ENCODE peak calls at places on chromosome 4, in four cellular contexts. U, N, R and F are unnamed samples.

GRCh38 chr4:57103051-57103450 is 7.1 kb downstream of the IGFBP7 start:
- DNase-seq in R (peak; percentile 57), N (peak; percentile 54), U (no peak), F (no peak)

GRCh38 chr4:156378053-156378665 is 424.5 kb upstream of the CTSO start:
- DNase-seq in U (no peak), R (no peak), N (peak; percentile 73), F (no peak)

GRCh38 chr4:54687887-54688841 is 30.4 kb downstream of the KIT start:
- DNase-seq in N (peak; percentile 17), R (no peak), U (no peak), F (no peak)

GRCh38 chr4:185805979-185806378 is 6.0 kb downstream of the SORBS2 start:
- DNase-seq in R (no peak), N (no peak), U (no peak), F (no peak)

GRCh38 chr4:123705419-123705818 is 308.8 kb downstream of the SPRY1 start:
- DNase-seq in U (no peak), N (no peak), R (no peak), F (no peak)

GRCh38 chr4:82898322-82899243 is 2.0 kb upstream of the THAP9 start:
- DNase-seq in R (no peak), U (no peak), N (peak; percentile 91), F (no peak)

GRCh38 chr4:142875117-142875516 is 29.0 kb upstream of the INPP4B start:
- DNase-seq in N (no peak), U (no peak), R (no peak), F (no peak)

GRCh38 chr4:20019310-20020015 is 232.2 kb upstream of the SLIT2 start:
- DNase-seq in R (no peak), N (no peak), U (no peak), F (no peak)

GRCh38 chr4:63814171-63814964 is 594.9 kb downstream of the TECRL start:
- DNase-seq in N (no peak), R (peak; percentile 38), U (peak; percentile 61), F (no peak)

GRCh38 chr4:152309418-152309817 is 226.5 kb downstream of the FBXW7 start:
- DNase-seq in N (no peak), R (no peak), U (no peak), F (no peak)

GRCh38 chr4:2823671-2824328 is 19.8 kb upstream of the ADD1 start:
- DNase-seq in R (peak; percentile 40), U (peak; percentile 86), N (no peak), F (no peak)

GRCh38 chr4:2064276-2064991 is 5.3 kb downstream of the NAT8L start:
- DNase-seq in R (no peak), U (no peak), N (no peak), F (peak; percentile 75)

GRCh38 chr4:163191999-163192398 is 25.3 kb upstream of the NAF1 start:
- DNase-seq in N (peak; percentile 30), R (no peak), U (no peak), F (no peak)

GRCh38 chr4:148425327-148426110 is 16.7 kb downstream of the NR3C2 start:
- DNase-seq in U (no peak), R (no peak), N (no peak), F (no peak)

GRCh38 chr4:20462426-20463175 is 210.9 kb downstream of the SLIT2 start:
- DNase-seq in R (no peak), U (no peak), N (peak; percentile 65), F (no peak)

GRCh38 chr4:170271723-170272122 is 182.0 kb upstream of the AADAT start:
- DNase-seq in R (no peak), U (no peak), N (peak; percentile 11), F (no peak)

GRCh38 chr4:118281611-118282442 is 71.0 kb downstream of the PRSS12 start:
- DNase-seq in N (peak; percentile 62), R (peak; percentile 52), U (no peak), F (no peak)

GRCh38 chr4:40915318-40916217 is 165.8 kb downstream of the NSUN7 start:
- DNase-seq in U (peak; percentile 81), R (no peak), N (no peak), F (no peak)

GRCh38 chr4:81353861-81354260 is 117.8 kb downstream of the RASGEF1B start:
- DNase-seq in R (no peak), U (no peak), N (peak; percentile 16), F (no peak)

DNA sequence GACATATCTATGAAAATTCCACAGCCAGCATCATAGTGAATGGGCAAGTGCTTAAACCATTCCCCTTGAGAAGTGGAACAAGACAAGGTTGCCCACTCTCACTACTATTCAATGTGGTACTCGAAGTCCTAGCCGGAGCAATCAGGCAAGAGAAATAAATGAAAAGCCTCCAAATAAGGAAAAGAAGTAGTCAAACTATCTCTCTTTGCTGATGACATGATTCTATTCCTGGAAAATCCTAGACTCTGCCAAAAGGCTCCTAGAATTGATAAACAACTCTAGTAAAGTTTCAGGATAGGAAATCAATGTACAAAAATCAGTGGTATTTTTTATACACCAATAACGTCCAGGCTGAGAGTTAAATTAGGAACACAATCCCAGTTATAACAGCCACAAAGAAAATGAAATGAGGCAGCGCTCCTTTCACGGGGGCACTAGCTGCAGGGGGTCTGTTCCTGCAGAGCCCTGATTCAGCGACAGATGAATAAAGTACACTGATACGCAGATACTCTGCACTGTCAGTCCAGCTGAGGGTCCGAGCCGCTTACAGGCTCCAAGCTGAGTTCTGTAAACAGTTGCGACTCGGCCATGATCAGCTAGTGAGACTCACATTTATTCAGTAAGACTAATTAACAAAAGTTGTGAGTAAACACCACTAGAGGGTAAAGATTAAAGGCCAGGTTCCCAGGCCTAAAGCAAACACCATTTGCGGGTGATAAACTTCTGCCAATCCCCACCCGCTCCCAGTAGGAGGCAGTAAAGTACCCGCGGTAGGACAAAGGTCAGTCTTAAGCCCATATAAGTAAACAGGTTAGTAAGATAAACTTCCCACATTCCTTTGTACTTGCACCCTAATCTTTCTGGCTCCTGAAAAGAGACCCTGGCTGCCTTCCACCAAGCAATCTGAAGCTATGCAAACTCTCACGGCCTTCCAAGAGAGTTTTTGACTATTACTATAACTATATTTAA is 290.6 kb upstream of the GRID2 start:
- DNase-seq in R (no peak), U (no peak), N (peak; percentile 1), F (no peak)
- H3K4me3 ChIP-seq in R (no peak overlapping the region), U (no peak overlapping the region), N (no peak overlapping the region), F (no peak overlapping the region)

GRCh38 chr4:6179362-6179761 is 21.0 kb downstream of the JAKMIP1 start:
- DNase-seq in N (no peak), R (no peak), U (no peak), F (no peak)

GRCh38 chr4:6182390-6183280 is 17.7 kb downstream of the JAKMIP1 start:
- DNase-seq in R (no peak), N (no peak), U (no peak), F (no peak)

GRCh38 chr4:6184169-6184568 is 16.2 kb downstream of the JAKMIP1 start:
- DNase-seq in N (no peak), U (no peak), R (no peak), F (no peak)

GRCh38 chr4:6180841-6181631 is 19.3 kb downstream of the JAKMIP1 start:
- DNase-seq in R (no peak), N (no peak), U (no peak), F (no peak)

GRCh38 chr4:6183740-6184139 is 16.6 kb downstream of the JAKMIP1 start:
- DNase-seq in N (no peak), U (no peak), R (no peak), F (no peak)
- H3K4me3 ChIP-seq in N (no peak overlapping the region), U (no peak overlapping the region), R (no peak overlapping the region), F (no peak overlapping the region)

DNA sequence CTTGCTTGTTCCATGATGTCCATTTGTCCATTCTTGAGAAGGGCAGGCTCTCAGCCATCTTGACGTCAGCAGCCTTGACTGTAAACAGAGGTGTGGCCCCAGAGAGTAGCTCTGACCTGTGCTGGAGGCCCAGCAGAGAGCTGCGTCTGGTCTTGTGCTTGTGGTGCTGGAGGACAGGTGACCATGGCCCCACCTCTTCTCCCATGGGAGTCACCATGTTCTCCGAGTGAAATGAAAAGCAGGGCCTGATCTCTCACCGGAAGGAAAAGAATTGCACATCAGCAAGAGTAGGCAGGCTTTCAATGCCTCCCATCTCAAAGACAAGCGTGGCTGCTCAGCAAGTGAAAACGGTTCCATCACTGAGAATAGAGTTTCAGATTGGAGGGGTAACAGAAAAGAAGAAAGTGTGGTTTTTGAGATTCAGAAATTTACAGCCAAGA is 11.5 kb downstream of the PARM1 start:
- DNase-seq in U (no peak), R (no peak), N (no peak), F (no peak)
- H3K4me3 ChIP-seq in U (no peak overlapping the region), R (no peak overlapping the region), N (no peak overlapping the region), F (no peak overlapping the region)

GRCh38 chr4:184476660-184477059 is 2.3 kb upstream of the IRF2 start:
- DNase-seq in U (no peak), N (no peak), R (no peak), F (no peak)
- H3K4me3 ChIP-seq in U (no peak overlapping the region), N (no peak overlapping the region), R (peak overlapping the region; percentile 84), F (peak overlapping the region; percentile 87)

GRCh38 chr4:102824398-102824797 is 3.0 kb downstream of the UBE2D3 start:
- DNase-seq in U (no peak), N (no peak), R (no peak), F (no peak)

GRCh38 chr4:102823897-102824296 is 3.5 kb downstream of the UBE2D3 start:
- DNase-seq in U (no peak), N (peak; percentile 54), R (no peak), F (no peak)

GRCh38 chr4:102826105-102826889 is 1.1 kb downstream of the UBE2D3 start:
- DNase-seq in N (no peak), U (no peak), R (no peak), F (no peak)

GRCh38 chr4:102825261-102826071 is 1.9 kb downstream of the UBE2D3 start:
- DNase-seq in U (peak; percentile 86), N (peak; percentile 72), R (no peak), F (no peak)

GRCh38 chr4:102823464-102823863 is 3.9 kb downstream of the UBE2D3 start:
- DNase-seq in U (no peak), N (no peak), R (no peak), F (no peak)
- H3K4me3 ChIP-seq in U (no peak overlapping the region), N (peak overlapping the region; percentile 90), R (peak overlapping the region; percentile 89), F (peak overlapping the region; percentile 93)

GRCh38 chr4:109298279-109299010 is 4.0 kb downstream of the COL25A1 start:
- DNase-seq in R (no peak), N (peak; percentile 52), U (no peak), F (no peak)

GRCh38 chr4:109301691-109302365 is 630 bp downstream of the COL25A1 start:
- DNase-seq in N (peak; percentile 2), R (no peak), U (no peak), F (peak; percentile 55)

GRCh38 chr4:109302366-109303140 is at the start of gene COL25A1:
- DNase-seq in N (peak; percentile 39), U (peak; percentile 84), R (peak; percentile 59), F (peak; percentile 39)

DNA sequence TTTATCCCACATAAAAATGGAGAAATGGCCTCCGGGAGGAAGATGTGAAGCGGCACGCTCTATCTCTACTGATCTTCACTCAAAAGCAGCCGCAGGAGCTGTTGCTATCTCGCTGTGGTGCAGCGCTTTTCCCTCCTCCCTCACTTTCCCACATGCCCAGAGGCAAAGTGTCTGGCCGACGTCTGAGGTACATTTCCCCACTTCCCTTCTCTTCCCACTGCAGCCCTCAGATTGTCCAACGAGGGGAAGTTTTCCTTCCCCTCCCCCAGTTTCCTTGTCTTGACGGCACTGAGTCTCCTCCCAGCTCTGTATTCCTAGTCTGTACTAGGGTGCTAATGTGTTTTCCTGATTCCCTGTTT is 662 bp upstream of the COL25A1 start:
- DNase-seq in N (peak; percentile 15), U (no peak), R (no peak), F (no peak)
- H3K4me3 ChIP-seq in N (peak overlapping the region; percentile 56), U (peak overlapping the region; percentile 40), R (peak overlapping the region; percentile 73), F (peak overlapping the region; percentile 45)

GRCh38 chr4:134202136-134202535 is 547 bp upstream of the PABPC4L start:
- DNase-seq in R (no peak), N (peak; percentile 34), U (no peak), F (no peak)
- H3K4me3 ChIP-seq in R (peak overlapping the region; percentile 68), N (no peak overlapping the region), U (no peak overlapping the region), F (no peak overlapping the region)